ENCODE peak calls at places on chromosomes 13 and 19, in eight cellular contexts. N, R, V, Z, Q, J, B and U are unnamed samples.

GRCh38 chr19:56725829-56726424 is 54.4 kb upstream of the ZNF835 start:
- DNase-seq in N (no peak), R (no peak), V (no peak), Z (no peak), Q (no peak), J (peak; percentile 44), B (no peak), U (no peak)

GRCh38 chr19:16222806-16223205 is 25.1 kb downstream of the AP1M1 start:
- DNase-seq in N (no peak), R (no peak), V (no peak), Z (no peak), Q (no peak), J (no peak), B (no peak), U (peak; percentile 36)

GRCh38 chr19:33295621-33296472 is 6.5 kb downstream of the CEBPA start:
- DNase-seq in N (no peak), R (no peak), V (no peak), Z (no peak), Q (no peak), J (no peak), B (no peak), U (no peak)

GRCh38 chr13:75226092-75226491 is 255.9 kb downstream of the TBC1D4 start:
- DNase-seq in N (no peak), R (peak; percentile 46), V (peak; percentile 70), Z (no peak), Q (peak; percentile 31), J (peak; percentile 50), B (no peak), U (no peak)

GRCh38 chr19:31312004-31312403 is 37.2 kb downstream of the TSHZ3 start:
- DNase-seq in N (no peak), R (peak; percentile 9), V (peak; percentile 10), Z (no peak), Q (peak; percentile 89), J (peak; percentile 10), B (no peak), U (peak; percentile 75)

GRCh38 chr19:6568816-6569215 is 22.1 kb downstream of the CD70 start:
- DNase-seq in N (no peak), R (no peak), V (no peak), Z (no peak), Q (no peak), J (no peak), B (no peak), U (peak; percentile 43)

GRCh38 chr13:44368062-44368591 is 5.5 kb upstream of the SERP2 start:
- DNase-seq in N (no peak), R (peak; percentile 39), V (no peak), Z (no peak), Q (peak; percentile 63), J (no peak), B (no peak), U (peak; percentile 84)

GRCh38 chr19:31351212-31352193 is 2.3 kb upstream of the TSHZ3 start:
- DNase-seq in N (no peak), R (no peak), V (peak; percentile 79), Z (no peak), Q (peak; percentile 60), J (peak; percentile 15), B (peak; percentile 44), U (peak; percentile 59)

GRCh38 chr19:18227781-18228271 is 1.6 kb upstream of the PDE4C start:
- DNase-seq in N (no peak), R (no peak), V (no peak), Z (no peak), Q (no peak), J (no peak), B (peak; percentile 27), U (no peak)

DNA sequence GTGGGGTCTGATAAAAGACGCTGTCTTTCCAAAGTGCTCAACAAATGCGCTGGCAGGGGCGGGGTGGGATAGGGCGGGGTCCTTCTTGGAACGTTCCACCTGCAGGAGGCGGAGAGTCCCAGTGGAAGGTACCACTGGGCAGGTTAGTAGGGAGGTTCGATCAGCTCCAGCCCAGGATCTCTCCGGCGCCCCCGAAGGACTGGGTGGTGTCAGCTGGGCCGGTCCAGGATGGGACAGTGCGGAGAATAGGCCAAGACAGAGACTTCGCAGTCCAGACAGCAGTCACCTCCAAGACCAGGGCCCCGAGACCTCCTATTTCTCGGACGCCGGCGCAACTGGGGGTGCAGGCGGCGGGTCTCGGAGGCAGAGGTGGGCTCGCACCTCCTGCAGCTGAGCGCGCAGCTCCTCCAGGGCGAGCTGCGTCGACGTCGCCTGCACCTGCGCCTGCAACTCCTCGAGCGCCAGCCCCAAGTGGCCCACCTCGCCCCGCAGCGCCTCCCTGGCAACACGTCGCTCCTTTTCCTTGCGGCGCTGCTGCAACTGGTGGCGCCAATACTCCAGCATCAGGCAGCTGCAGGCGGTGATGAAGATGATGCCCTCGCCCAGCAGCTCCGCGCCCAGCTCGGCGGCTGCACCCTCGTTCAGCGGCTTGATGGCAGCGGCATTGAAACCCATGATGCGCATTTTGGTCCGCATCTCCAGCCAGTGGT is 21.6 kb downstream of the VASP start:
- DNase-seq in N (no peak), R (peak; percentile 73), V (peak; percentile 92), Z (no peak), Q (no peak), J (peak; percentile 86), B (no peak), U (no peak)
- H3K4me3 ChIP-seq in N (peak overlapping the region; percentile 36), R (no peak overlapping the region), V (peak overlapping the region; percentile 68), Z (peak overlapping the region; percentile 51), Q (no peak overlapping the region), J (peak overlapping the region; percentile 75), B (peak overlapping the region; percentile 60), U (no peak overlapping the region)

GRCh38 chr19:4525563-4526002 is 7.3 kb upstream of the PLIN4 start:
- DNase-seq in N (no peak), R (no peak), V (no peak), Z (no peak), Q (no peak), J (no peak), B (no peak), U (no peak)
- TF ChIP-seq CTCF in N (no peak), R (no peak), V (no peak), Z (no peak), Q (no peak), J (no peak), B (no peak), U (no peak)

DNA sequence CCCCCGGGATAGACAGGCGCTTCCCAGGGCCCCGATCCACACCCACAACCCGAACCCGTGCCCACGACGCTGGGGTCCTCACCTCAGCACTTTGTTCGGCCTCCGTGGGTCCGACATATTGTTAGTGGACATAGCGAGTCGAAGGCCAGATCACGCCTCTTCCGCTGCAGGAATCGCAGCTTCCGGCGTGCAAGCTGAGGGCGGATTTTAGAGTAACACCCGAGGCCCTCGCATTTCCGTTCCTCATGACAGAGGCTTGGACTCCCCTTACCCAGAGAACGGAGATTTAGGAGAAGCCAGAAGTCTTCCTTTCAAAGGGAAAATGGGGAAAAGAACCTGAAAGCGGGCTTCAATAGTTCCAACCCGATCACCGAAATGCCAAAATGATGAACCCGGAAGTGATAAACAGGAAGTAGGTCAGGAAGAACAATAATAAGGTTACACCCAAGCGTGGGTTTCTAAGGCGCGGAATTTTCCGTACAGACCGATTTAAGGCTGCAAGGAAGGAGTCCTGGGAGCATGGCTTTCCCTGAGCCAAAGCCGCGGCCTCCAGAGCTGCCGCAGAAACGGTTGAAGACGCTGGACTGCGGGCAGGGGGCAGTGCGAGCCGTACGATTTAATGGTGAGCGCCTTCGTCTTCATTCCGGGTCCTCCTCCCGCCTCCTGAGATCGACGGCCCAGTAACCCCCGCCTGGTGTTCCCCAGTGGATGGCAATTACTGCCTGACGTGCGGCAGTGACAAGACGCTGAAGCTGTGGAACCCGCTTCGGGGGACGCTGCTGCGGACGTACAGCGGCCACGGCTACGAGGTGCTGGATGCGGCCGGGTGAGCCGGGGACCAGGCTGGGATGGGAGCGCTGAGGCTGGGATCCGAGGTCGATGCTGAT is 2.9 kb downstream of the WDR83 start:
- DNase-seq in N (peak; percentile 40), R (peak; percentile 89), V (peak; percentile 84), Z (no peak), Q (peak; percentile 83), J (peak; percentile 86), B (peak; percentile 78), U (peak; percentile 84)
- H3K4me3 ChIP-seq in N (peak overlapping the region; percentile 92), R (peak overlapping the region; percentile 74), V (peak overlapping the region; percentile 94), Z (peak overlapping the region; percentile 84), Q (peak overlapping the region; percentile 83), J (peak overlapping the region; percentile 88), B (peak overlapping the region; percentile 92), U (peak overlapping the region; percentile 95)

GRCh38 chr13:105998233-105998550 is 537.3 kb downstream of the EFNB2 start:
- DNase-seq in N (no peak), R (no peak), V (no peak), Z (no peak), Q (no peak), J (no peak), B (no peak), U (no peak)
- TF ChIP-seq CTCF in N (no peak), R (no peak), V (no peak), Z (no peak), Q (no peak), J (no peak), B (no peak), U (no peak)

DNA sequence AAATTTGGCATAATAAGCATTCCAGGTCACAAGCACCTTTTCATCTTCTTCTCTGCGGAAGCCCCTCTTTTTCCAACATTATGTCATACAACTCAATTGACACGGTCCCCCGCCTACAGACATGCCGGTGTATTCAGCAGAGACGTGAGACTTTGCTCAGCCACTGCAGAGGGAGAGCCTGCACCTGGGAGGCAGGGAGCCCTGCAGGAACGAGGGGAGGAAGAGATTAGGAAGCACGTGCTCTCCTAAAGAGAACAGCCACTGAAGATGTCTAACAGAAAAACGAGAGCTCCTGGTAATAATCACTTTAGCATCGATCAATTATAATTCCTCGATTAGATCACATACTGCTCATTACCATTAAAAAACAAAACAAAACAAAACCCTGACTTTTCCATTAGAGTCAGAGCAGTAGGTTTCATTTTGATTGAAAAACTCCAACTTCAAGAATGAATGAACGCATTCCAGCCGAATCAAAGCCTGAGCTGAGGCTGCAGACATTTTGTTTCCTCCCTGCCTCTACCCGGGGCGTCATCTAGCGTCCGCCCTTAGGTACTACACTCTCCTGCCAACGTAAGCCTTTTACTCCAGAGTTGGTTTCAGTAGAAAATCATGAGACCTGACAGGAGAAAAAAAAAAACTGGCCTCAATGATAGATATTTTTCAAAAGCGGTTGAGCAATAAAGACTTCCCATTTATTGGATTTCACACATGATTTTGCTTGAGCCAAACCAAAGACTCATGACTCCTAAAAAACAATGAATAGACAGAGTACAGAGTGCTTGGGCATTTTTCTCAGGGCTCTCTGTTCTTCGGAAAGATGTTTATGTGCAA is 194.5 kb downstream of the KATNAL1 start:
- DNase-seq in N (peak; percentile 48), R (peak; percentile 66), V (peak; percentile 86), Z (no peak), Q (peak; percentile 70), J (peak; percentile 82), B (peak; percentile 69), U (peak; percentile 95)
- H3K4me3 ChIP-seq in N (no peak overlapping the region), R (no peak overlapping the region), V (no peak overlapping the region), Z (peak overlapping the region; percentile 40), Q (peak overlapping the region; percentile 31), J (peak overlapping the region; percentile 56), B (peak overlapping the region; percentile 36), U (peak overlapping the region; percentile 22)

GRCh38 chr19:12521996-12522395 is 29.3 kb downstream of the ZNF564 start:
- DNase-seq in N (no peak), R (peak; percentile 69), V (no peak), Z (no peak), Q (no peak), J (no peak), B (no peak), U (no peak)
- TF ChIP-seq CTCF in N (no peak), R (peak; percentile 42), V (peak; percentile 28), Z (no peak), Q (no peak), J (peak; percentile 20), B (no peak), U (no peak)

GRCh38 chr19:47510516-47511127 is 4.2 kb downstream of the NAPA start:
- DNase-seq in N (no peak), R (no peak), V (no peak), Z (no peak), Q (no peak), J (no peak), B (no peak), U (no peak)
- H3K4me3 ChIP-seq in N (no peak overlapping the region), R (no peak overlapping the region), V (no peak overlapping the region), Z (no peak overlapping the region), Q (no peak overlapping the region), J (no peak overlapping the region), B (peak overlapping the region; percentile 99), U (no peak overlapping the region)